ENCODE peak calls at places on chromosomes 2 and 18, in five cellular contexts. One of them, this sample, is unnamed.

GRCh38 chr2:88622307-88622706 is 5.0 kb downstream of the EIF2AK3 start:
- DNase-seq in HEK293T: no peak
- DNase-seq in NCI-H187: no peak
- DNase-seq in pancreas: no peak
- DNase-seq in dermis blood vessel endothelial cell: no peak
- DNase-seq in this sample: no peak

GRCh38 chr2:100397117-100397860 is 20.2 kb downstream of the CHST10 start:
- DNase-seq in HEK293T: no peak
- DNase-seq in NCI-H187: no peak
- DNase-seq in pancreas: no peak
- DNase-seq in dermis blood vessel endothelial cell: peak
- DNase-seq in this sample: no peak

GRCh38 chr2:203328735-203329549 is 748 bp downstream of the ABI2 start:
- DNase-seq in HEK293T: peak
- DNase-seq in NCI-H187: no peak
- DNase-seq in pancreas: peak
- DNase-seq in dermis blood vessel endothelial cell: peak
- DNase-seq in this sample: peak

GRCh38 chr2:166148811-166149400 is 21.1 kb upstream of the SCN1A start:
- DNase-seq in HEK293T: no peak
- DNase-seq in NCI-H187: no peak
- DNase-seq in pancreas: no peak
- DNase-seq in dermis blood vessel endothelial cell: no peak
- DNase-seq in this sample: no peak

GRCh38 chr2:61327173-61327572 is 143.7 kb downstream of the USP34 start:
- DNase-seq in HEK293T: no peak
- DNase-seq in NCI-H187: no peak
- DNase-seq in pancreas: no peak
- DNase-seq in dermis blood vessel endothelial cell: no peak
- DNase-seq in this sample: no peak

GRCh38 chr2:74191596-74192380 is 6.6 kb upstream of the MTHFD2 start:
- DNase-seq in HEK293T: no peak
- DNase-seq in NCI-H187: no peak
- DNase-seq in pancreas: peak
- DNase-seq in dermis blood vessel endothelial cell: no peak
- DNase-seq in this sample: no peak

GRCh38 chr18:25503567-25504081 is 151.7 kb upstream of the ZNF521 start:
- DNase-seq in HEK293T: peak
- DNase-seq in NCI-H187: peak
- DNase-seq in pancreas: peak
- DNase-seq in dermis blood vessel endothelial cell: peak
- DNase-seq in this sample: peak

GRCh38 chr2:132641819-132642218 is 28.2 kb downstream of the LYPD1 start:
- DNase-seq in HEK293T: no peak
- DNase-seq in NCI-H187: no peak
- DNase-seq in pancreas: no peak
- DNase-seq in dermis blood vessel endothelial cell: no peak
- DNase-seq in this sample: no peak